ENCODE peak calls at places on chromosome 1, in eight cellular contexts. S, J, O, P, T, U, Y and B are unnamed samples.
A peak's percentile ranks its signal among the peaks of the same experiment; 100 is the strongest.

GRCh38 chr1:24490101-24490781 is 12.4 kb upstream of the RCAN3 start:
- DNase-seq in S (no peak), J (no peak), O (no peak), P (no peak), T (no peak), U (no peak), Y (no peak), B (no peak)

GRCh38 chr1:8524637-8525157 is 206.8 kb downstream of the SLC45A1 start:
- DNase-seq in S (no peak), J (no peak), O (no peak), P (no peak), T (no peak), U (no peak), Y (no peak), B (no peak)

GRCh38 chr1:150173161-150173585 is 23.5 kb downstream of the PLEKHO1 start:
- DNase-seq in S (no peak), J (no peak), O (no peak), P (no peak), T (peak; percentile 43), U (no peak), Y (no peak), B (no peak)

GRCh38 chr1:199463521-199464127 is 563.9 kb upstream of the NR5A2 start:
- DNase-seq in S (peak; percentile 9), J (no peak), O (no peak), P (no peak), T (no peak), U (peak; percentile 26), Y (peak; percentile 64), B (no peak)

GRCh38 chr1:21175324-21175669 is 1.4 kb downstream of the EIF4G3 start:
- DNase-seq in S (peak; percentile 65), J (no peak), O (no peak), P (peak; percentile 72), T (peak; percentile 65), U (peak; percentile 49), Y (no peak), B (no peak)

GRCh38 chr1:23222331-23222730 is 5.0 kb upstream of the HTR1D start:
- DNase-seq in S (no peak), J (no peak), O (no peak), P (no peak), T (no peak), U (no peak), Y (no peak), B (no peak)

GRCh38 chr1:43549921-43550597 is 19.4 kb downstream of the PTPRF start:
- DNase-seq in S (peak; percentile 81), J (peak; percentile 31), O (no peak), P (peak; percentile 74), T (peak; percentile 92), U (peak; percentile 95), Y (no peak), B (peak; percentile 82)

GRCh38 chr1:145782166-145783099 is 41.5 kb downstream of the RNF115 start:
- DNase-seq in S (no peak), J (no peak), O (no peak), P (no peak), T (no peak), U (no peak), Y (peak; percentile 82), B (no peak)

GRCh38 chr1:34164510-34165381 is at the start of gene CSMD2:
- DNase-seq in S (no peak), J (no peak), O (no peak), P (no peak), T (no peak), U (no peak), Y (peak; percentile 12), B (no peak)

GRCh38 chr1:162632234-162632666 is at the start of gene DDR2:
- DNase-seq in S (no peak), J (peak; percentile 75), O (no peak), P (peak; percentile 94), T (peak; percentile 58), U (peak; percentile 46), Y (no peak), B (peak; percentile 88)

GRCh38 chr1:7404046-7404742 is 366.9 kb upstream of the VAMP3 start:
- DNase-seq in S (no peak), J (no peak), O (peak; percentile 77), P (peak; percentile 42), T (no peak), U (peak; percentile 22), Y (no peak), B (no peak)

GRCh38 chr1:167656657-167657056 is 26.6 kb downstream of the RCSD1 start:
- DNase-seq in S (no peak), J (no peak), O (no peak), P (no peak), T (no peak), U (no peak), Y (no peak), B (no peak)

GRCh38 chr1:116988908-116989307 is 12.7 kb upstream of the CD101 start:
- DNase-seq in S (no peak), J (no peak), O (no peak), P (no peak), T (peak; percentile 18), U (no peak), Y (no peak), B (no peak)

GRCh38 chr1:235013512-235013911 is 115.1 kb downstream of the TOMM20 start:
- DNase-seq in S (no peak), J (no peak), O (no peak), P (no peak), T (no peak), U (no peak), Y (no peak), B (no peak)
- H3K27ac ChIP-seq in S (no peak overlapping the region), J (no peak overlapping the region), O (no peak overlapping the region), P (no peak overlapping the region), T (no peak overlapping the region), U (no peak overlapping the region), Y (peak overlapping the region; percentile 86), B (no peak overlapping the region)

GRCh38 chr1:239307886-239308285 is 78.5 kb upstream of the CHRM3 start:
- DNase-seq in S (no peak), J (no peak), O (no peak), P (no peak), T (no peak), U (no peak), Y (no peak), B (no peak)

GRCh38 chr1:239306426-239306825 is 79.9 kb upstream of the CHRM3 start:
- DNase-seq in S (no peak), J (no peak), O (no peak), P (no peak), T (no peak), U (no peak), Y (no peak), B (no peak)

GRCh38 chr1:239302716-239303115 is 83.7 kb upstream of the CHRM3 start:
- DNase-seq in S (no peak), J (no peak), O (no peak), P (no peak), T (no peak), U (no peak), Y (no peak), B (no peak)

GRCh38 chr1:239297910-239298309 is 88.5 kb upstream of the CHRM3 start:
- DNase-seq in S (no peak), J (no peak), O (no peak), P (no peak), T (no peak), U (no peak), Y (no peak), B (no peak)

GRCh38 chr1:239303289-239303688 is 83.1 kb upstream of the CHRM3 start:
- DNase-seq in S (no peak), J (no peak), O (no peak), P (no peak), T (no peak), U (no peak), Y (no peak), B (no peak)
- TF ChIP-seq EP300 in S (no peak), J (no peak), O (no peak), P (no peak), T (no peak), U (no peak), Y (no peak), B (no peak)

GRCh38 chr1:227845519-227845918 is 30.0 kb downstream of the PRSS38 start:
- DNase-seq in S (no peak), J (no peak), O (no peak), P (no peak), T (no peak), U (no peak), Y (no peak), B (no peak)
- H3K27ac ChIP-seq in S (no peak overlapping the region), J (no peak overlapping the region), O (no peak overlapping the region), P (no peak overlapping the region), T (no peak overlapping the region), U (no peak overlapping the region), Y (no peak overlapping the region), B (no peak overlapping the region)

GRCh38 chr1:41919131-41919530 is 409 bp upstream of the HIVEP3 start:
- DNase-seq in S (no peak), J (no peak), O (no peak), P (no peak), T (no peak), U (no peak), Y (no peak), B (no peak)
- TF ChIP-seq EP300 in S (no peak), J (no peak), O (no peak), P (no peak), T (no peak), U (no peak), Y (no peak), B (no peak)

GRCh38 chr1:175009532-175009931 is 9.8 kb downstream of the CACYBP start:
- DNase-seq in S (no peak), J (no peak), O (no peak), P (no peak), T (no peak), U (no peak), Y (no peak), B (no peak)
- H3K27ac ChIP-seq in S (no peak overlapping the region), J (no peak overlapping the region), O (no peak overlapping the region), P (no peak overlapping the region), T (no peak overlapping the region), U (no peak overlapping the region), Y (no peak overlapping the region), B (no peak overlapping the region)

GRCh38 chr1:84892657-84893618 is at the start of gene LPAR3:
- DNase-seq in S (peak; percentile 2), J (no peak), O (peak; percentile 57), P (no peak), T (peak; percentile 51), U (no peak), Y (peak; percentile 5), B (no peak)
- TF ChIP-seq EP300 in S (no peak), J (no peak), O (no peak), P (no peak), T (no peak), U (no peak), Y (no peak), B (no peak)

DNA sequence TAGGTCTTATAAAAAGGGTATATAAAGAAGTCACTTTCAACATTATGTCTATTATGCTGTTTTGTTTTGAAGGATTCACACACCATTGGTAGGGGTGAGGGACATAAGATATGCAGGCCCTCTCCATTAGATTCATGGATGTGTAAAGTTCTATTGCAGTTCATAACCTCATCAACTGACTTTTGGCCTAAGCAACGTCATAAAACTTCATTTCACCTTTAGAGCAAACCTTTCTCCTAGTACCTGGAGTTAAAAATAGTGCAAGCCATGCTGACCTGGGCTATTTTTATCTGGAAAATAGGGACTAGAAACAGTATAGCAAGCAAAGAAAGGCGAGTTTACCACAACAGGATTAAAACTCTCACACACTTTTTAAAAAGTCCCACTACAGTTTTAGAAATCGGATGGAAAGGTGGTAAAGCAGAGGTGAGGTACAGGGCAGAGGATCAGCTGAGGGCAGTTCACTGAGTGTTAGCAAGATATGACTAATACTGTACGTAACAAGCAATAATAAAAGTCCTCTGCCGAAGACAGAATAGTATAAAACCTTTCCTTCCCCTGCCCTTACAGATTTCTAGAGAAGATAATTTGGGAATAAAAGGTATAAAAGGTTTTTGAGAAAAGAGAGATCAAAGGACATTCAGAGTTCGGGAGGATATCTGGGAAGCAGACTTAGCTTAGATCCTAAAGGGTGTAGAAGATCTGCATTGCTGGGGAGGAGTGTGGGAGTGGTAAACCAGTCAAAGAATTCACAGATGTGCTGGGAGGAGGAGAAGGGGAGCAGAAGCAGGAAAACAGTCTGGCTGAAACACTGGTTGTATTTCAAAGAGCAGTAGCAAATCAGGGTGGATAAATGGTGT is 14.3 kb downstream of the EGLN1 start:
- DNase-seq in S (no peak), J (no peak), O (no peak), P (no peak), T (no peak), U (no peak), Y (peak; percentile 54), B (no peak)
- H3K27ac ChIP-seq in S (no peak overlapping the region), J (peak overlapping the region; percentile 42), O (no peak overlapping the region), P (peak overlapping the region; percentile 28), T (peak overlapping the region; percentile 57), U (peak overlapping the region; percentile 36), Y (peak overlapping the region; percentile 83), B (no peak overlapping the region)